ENCODE peak calls at places on chromosomes 2 and 18, in nine cellular contexts. J is endodermal cell; Y is SJSA1; X is CD8-positive, alpha-beta memory T cell; F is GM23338; M is fibroblast of lung; A is psoas muscle; K is spleen; H is mucosa of descending colon. I is an unnamed sample. For H3K4me1, the result is how much of the 10 kb centered on the place peaks cover.

GRCh38 chr18:51006948-51007786 is 22.8 kb upstream of the SMAD4 start:
- DNase-seq in J (no peak), Y (no peak), X (no peak), F (no peak), M (no peak), A (no peak), K (no peak), H (no peak), I (no peak)

GRCh38 chr2:121530563-121531334 is at the start of gene RNU4ATAC:
- DNase-seq in J (peak), Y (peak), X (peak), F (peak), M (peak), A (peak), K (peak), H (peak), I (peak)

GRCh38 chr2:170573660-170574059 is 141.5 kb upstream of the SP5 start:
- DNase-seq in J (no peak), Y (no peak), X (no peak), F (no peak), M (no peak), A (no peak), K (no peak), H (no peak), I (no peak)

GRCh38 chr2:109545828-109546713 is 67.7 kb downstream of the SEPTIN10 start:
- DNase-seq in J (peak), Y (peak), X (peak), F (peak), M (peak), A (peak), K (no peak), H (no peak), I (peak)

GRCh38 chr2:110206056-110206455 is 1.2 kb upstream of the NPHP1 start:
- DNase-seq in J (no peak), Y (no peak), X (no peak), F (no peak), M (no peak), A (no peak), K (no peak), H (no peak), I (no peak)

GRCh38 chr2:106065983-106066826 is 127.9 kb downstream of the UXS1 start:
- DNase-seq in J (peak), Y (peak), X (no peak), F (peak), M (no peak), A (no peak), K (no peak), H (no peak), I (peak)

GRCh38 chr2:145598434-145598833 is 1078.5 kb upstream of the ZEB2 start:
- DNase-seq in J (no peak), Y (no peak), X (no peak), F (no peak), M (peak), A (no peak), K (no peak), H (no peak), I (no peak)

GRCh38 chr2:23153484-23153883 is 231.5 kb upstream of the KLHL29 start:
- DNase-seq in J (no peak), Y (no peak), X (no peak), F (no peak), M (no peak), A (no peak), K (no peak), H (no peak), I (no peak)

GRCh38 chr2:27741673-27742072 is 29.8 kb upstream of the MRPL33 start:
- DNase-seq in J (no peak), Y (no peak), X (no peak), F (no peak), M (no peak), A (no peak), K (no peak), H (no peak), I (no peak)

GRCh38 chr2:11750917-11751316 is 4.5 kb downstream of the LPIN1 start:
- DNase-seq in J (no peak), Y (no peak), X (peak), F (no peak), M (no peak), A (no peak), K (no peak), H (no peak), I (no peak)

GRCh38 chr2:176140520-176141317 is 10.6 kb upstream of the HOXD4 start:
- DNase-seq in J (peak), Y (peak), X (peak), F (peak), M (peak), A (peak), K (peak), H (no peak), I (peak)

GRCh38 chr18:33440011-33440383 is 524 bp downstream of the CCDC178 start:
- DNase-seq in J (peak), Y (no peak), X (no peak), F (peak), M (peak), A (no peak), K (no peak), H (no peak), I (peak)

GRCh38 chr18:49098386-49098785 is 147.6 kb upstream of the SMAD7 start:
- DNase-seq in J (no peak), Y (no peak), X (no peak), F (no peak), M (no peak), A (no peak), K (no peak), H (no peak), I (no peak)

GRCh38 chr2:183892315-183892941 is 705.9 kb upstream of the ZNF804A start:
- DNase-seq in J (no peak), Y (no peak), X (no peak), F (no peak), M (no peak), A (no peak), K (no peak), H (peak), I (no peak)

GRCh38 chr2:69958480-69958879 is 3.0 kb downstream of the ASPRV1 start:
- DNase-seq in J (peak), Y (no peak), X (no peak), F (no peak), M (no peak), A (no peak), K (no peak), H (no peak), I (peak)

GRCh38 chr2:99695121-99695773 is 205.4 kb upstream of the REV1 start:
- DNase-seq in J (no peak), Y (no peak), X (no peak), F (no peak), M (no peak), A (no peak), K (no peak), H (no peak), I (no peak)

GRCh38 chr2:212722046-212722445 is 183.4 kb upstream of the ERBB4 start:
- DNase-seq in J (no peak), Y (no peak), X (no peak), F (no peak), M (no peak), A (no peak), K (no peak), H (no peak), I (no peak)

GRCh38 chr18:2536493-2536892 is 34.8 kb downstream of the METTL4 start:
- DNase-seq in J (no peak), Y (peak), X (no peak), F (no peak), M (peak), A (no peak), K (no peak), H (no peak), I (no peak)

GRCh38 chr2:32627441-32627900 is 379 bp upstream of the TTC27 start:
- DNase-seq in J (no peak), Y (peak), X (no peak), F (peak), M (peak), A (peak), K (peak), H (peak), I (peak)

GRCh38 chr18:26792661-26793060 is 72.8 kb downstream of the AQP4 start:
- DNase-seq in J (no peak), Y (no peak), X (no peak), F (no peak), M (no peak), A (no peak), K (no peak), H (no peak), I (no peak)

GRCh38 chr18:6682437-6683111 is 46.9 kb upstream of the ARHGAP28 start:
- DNase-seq in J (no peak), Y (no peak), X (no peak), F (peak), M (peak), A (no peak), K (no peak), H (no peak), I (peak)

GRCh38 chr18:12278153-12278764 is 24.1 kb downstream of the CIDEA start:
- DNase-seq in J (peak), Y (no peak), X (no peak), F (peak), M (peak), A (no peak), K (no peak), H (no peak), I (peak)

GRCh38 chr18:9619545-9619944 is 5.2 kb upstream of the PPP4R1 start:
- DNase-seq in J (no peak), Y (peak), X (no peak), F (no peak), M (peak), A (no peak), K (no peak), H (no peak), I (no peak)

GRCh38 chr2:131056204-131056975 is 36.9 kb downstream of the FAM168B start:
- DNase-seq in J (no peak), Y (no peak), X (no peak), F (no peak), M (no peak), A (no peak), K (no peak), H (no peak), I (no peak)

GRCh38 chr2:239716536-239717318 is 308.4 kb downstream of the NDUFA10 start:
- DNase-seq in J (peak), Y (peak), X (no peak), F (no peak), M (peak), A (peak), K (peak), H (no peak), I (peak)

GRCh38 chr2:156622491-156622890 is 186.3 kb downstream of the GPD2 start:
- DNase-seq in J (no peak), Y (no peak), X (no peak), F (no peak), M (no peak), A (no peak), K (no peak), H (no peak), I (no peak)

GRCh38 chr2:237858294-237859081 is 935 bp upstream of the RAMP1 start:
- DNase-seq in J (peak), Y (peak), X (peak), F (peak), M (peak), A (peak), K (peak), H (no peak), I (peak)

GRCh38 chr18:48676346-48676745 is 137.5 kb downstream of the CTIF start:
- DNase-seq in J (no peak), Y (no peak), X (no peak), F (no peak), M (no peak), A (peak), K (peak), H (no peak), I (no peak)

GRCh38 chr2:191508738-191509137 is 169.2 kb upstream of the NABP1 start:
- DNase-seq in J (no peak), Y (no peak), X (no peak), F (no peak), M (no peak), A (no peak), K (no peak), H (no peak), I (no peak)

GRCh38 chr2:85390941-85391669 is 19.1 kb downstream of the CAPG start:
- DNase-seq in J (peak), Y (no peak), X (peak), F (peak), M (peak), A (peak), K (peak), H (peak), I (peak)

GRCh38 chr2:97931118-97931850 is 64.5 kb downstream of the TMEM131 start:
- DNase-seq in J (no peak), Y (no peak), X (no peak), F (no peak), M (no peak), A (no peak), K (no peak), H (no peak), I (no peak)

GRCh38 chr18:77071061-77071460 is 61.5 kb downstream of the MBP start:
- DNase-seq in J (no peak), Y (no peak), X (no peak), F (no peak), M (no peak), A (no peak), K (no peak), H (no peak), I (no peak)

GRCh38 chr18:77071711-77072292 is 60.8 kb downstream of the MBP start:
- DNase-seq in J (no peak), Y (peak), X (peak), F (no peak), M (peak), A (no peak), K (no peak), H (peak), I (no peak)

GRCh38 chr18:77074431-77074830 is 58.2 kb downstream of the MBP start:
- DNase-seq in J (no peak), Y (no peak), X (no peak), F (no peak), M (no peak), A (no peak), K (no peak), H (no peak), I (peak)

GRCh38 chr18:77073336-77074093 is 59.1 kb downstream of the MBP start:
- DNase-seq in J (no peak), Y (no peak), X (no peak), F (no peak), M (no peak), A (no peak), K (no peak), H (no peak), I (no peak)

GRCh38 chr18:77072566-77072965 is 60.0 kb downstream of the MBP start:
- DNase-seq in J (no peak), Y (no peak), X (no peak), F (no peak), M (no peak), A (no peak), K (no peak), H (no peak), I (no peak)
- H3K4me1 ChIP-seq in J (under half), Y (under half), X (half or more), F (under half), M (under half), A (half or more), K (half or more), H (under half), I (under half)

DNA sequence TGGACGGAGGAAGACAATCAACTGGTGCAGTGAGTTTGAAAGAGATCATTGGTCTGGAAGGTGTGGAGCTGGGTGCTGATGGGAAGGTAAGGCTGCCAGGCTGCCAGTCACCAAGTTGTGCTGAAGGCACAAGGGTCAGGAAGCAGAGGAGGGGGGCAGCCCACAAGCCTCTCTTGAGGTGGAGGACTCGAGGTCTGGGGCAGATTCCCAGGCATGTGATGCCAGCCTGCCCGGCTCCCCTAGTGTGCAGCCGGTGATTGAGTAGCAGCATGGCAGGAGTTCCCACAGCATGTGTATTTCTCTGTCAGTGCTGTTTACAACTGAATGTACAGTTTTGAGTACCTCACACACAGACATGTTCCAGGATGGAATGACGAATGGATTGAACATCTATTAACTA is 99.3 kb downstream of the CABLES1 start:
- DNase-seq in J (no peak), Y (no peak), X (no peak), F (no peak), M (no peak), A (no peak), K (no peak), H (no peak), I (no peak)
- H3K4me1 ChIP-seq in J (under half), Y (under half), X (under half), F (under half), M (under half), A (under half), K (under half), H (under half), I (under half)

GRCh38 chr2:64947906-64948305 is 41.3 kb upstream of the SLC1A4 start:
- DNase-seq in J (no peak), Y (no peak), X (no peak), F (no peak), M (no peak), A (no peak), K (no peak), H (no peak), I (no peak)

GRCh38 chr2:64943387-64944150 is 45.6 kb upstream of the SLC1A4 start:
- DNase-seq in J (no peak), Y (peak), X (no peak), F (no peak), M (peak), A (peak), K (peak), H (no peak), I (no peak)

GRCh38 chr2:64944484-64944883 is 44.7 kb upstream of the SLC1A4 start:
- DNase-seq in J (peak), Y (no peak), X (no peak), F (no peak), M (no peak), A (no peak), K (no peak), H (no peak), I (no peak)

GRCh38 chr2:64945973-64946736 is 43.0 kb upstream of the SLC1A4 start:
- DNase-seq in J (no peak), Y (peak), X (peak), F (no peak), M (no peak), A (peak), K (peak), H (peak), I (no peak)

DNA sequence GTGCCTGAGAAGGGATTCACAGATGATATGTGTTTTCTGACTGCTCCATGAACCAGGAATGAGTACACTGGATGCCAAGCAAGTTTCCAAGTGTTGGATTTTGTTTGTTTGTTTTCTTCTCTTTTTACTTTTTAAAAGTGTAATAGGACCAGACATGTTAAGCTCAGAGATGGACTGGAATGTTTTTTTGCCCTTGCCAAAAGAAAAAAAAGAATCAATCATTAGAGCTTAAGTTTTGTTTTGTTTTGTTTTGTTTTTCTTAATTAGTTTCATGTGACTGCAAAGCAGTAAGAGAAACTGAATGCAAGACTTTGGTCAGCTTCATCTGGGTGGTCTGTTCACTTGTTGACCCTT is 42.5 kb upstream of the SLC1A4 start:
- DNase-seq in J (no peak), Y (peak), X (no peak), F (no peak), M (no peak), A (no peak), K (no peak), H (no peak), I (no peak)
- H3K4me1 ChIP-seq in J (under half), Y (half or more), X (under half), F (under half), M (under half), A (under half), K (half or more), H (under half), I (under half)

DNA sequence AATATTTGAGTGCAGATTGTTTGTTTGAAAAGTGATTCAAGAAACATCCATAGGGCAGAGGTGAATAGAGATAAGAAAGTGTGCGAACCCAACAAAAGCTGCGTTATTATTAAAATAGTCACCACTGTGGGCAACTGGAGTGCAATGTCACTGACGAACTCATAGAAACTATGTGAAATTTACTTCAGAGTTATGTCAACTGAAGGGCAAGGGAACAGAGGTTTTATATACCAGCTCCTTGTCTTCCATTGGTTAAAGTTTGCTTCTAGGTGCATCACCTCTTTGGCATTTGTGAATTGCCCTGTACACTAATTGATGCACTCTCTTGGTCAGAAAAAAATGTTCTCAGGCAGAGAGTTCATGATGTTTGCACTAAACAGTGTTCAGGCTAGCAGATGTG is 110.5 kb upstream of the NYAP2 start:
- DNase-seq in J (no peak), Y (no peak), X (no peak), F (no peak), M (no peak), A (no peak), K (no peak), H (no peak), I (no peak)
- H3K4me1 ChIP-seq in J (under half), Y (under half), X (under half), F (under half), M (under half), A (under half), K (under half), H (under half), I (under half)

DNA sequence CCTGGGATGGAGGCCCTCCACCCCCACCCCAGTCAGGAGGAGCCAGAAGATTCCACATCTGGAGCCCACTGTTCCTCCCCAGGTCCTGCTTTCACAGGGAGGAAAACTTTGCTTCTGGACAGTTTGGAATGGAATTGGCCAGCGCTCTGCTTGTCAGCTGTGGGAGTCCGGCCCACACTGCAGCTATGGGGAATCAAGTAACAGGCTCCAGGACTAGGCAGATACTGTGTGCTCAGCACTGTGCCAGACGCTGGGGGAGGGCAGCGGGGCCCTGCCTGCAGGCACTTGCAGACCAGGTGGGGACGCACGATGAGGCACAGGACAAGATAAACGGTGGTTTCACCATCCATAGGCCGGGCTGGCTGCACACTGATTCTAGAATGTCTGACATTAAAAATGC is 114.0 kb downstream of the STPG4 start:
- DNase-seq in J (no peak), Y (no peak), X (no peak), F (no peak), M (no peak), A (peak), K (no peak), H (no peak), I (no peak)
- H3K4me1 ChIP-seq in J (under half), Y (under half), X (under half), F (under half), M (half or more), A (half or more), K (half or more), H (under half), I (under half)

I was measured in H9.